ENCODE peak calls at places on chromosomes 3 and 15, in six cellular contexts. C is SHP77; Y is lung microvascular endothelial cell; W is anterior cingulate cortex; E is cardiac fibroblast; A is stimulated activated CD4-positive, alpha-beta T cell treated with anti-CD3 and anti-CD28 coated beads, Interleukin-15, amount 100 ng/mL, for 48 hours. X is an unnamed sample.

GRCh38 chr3:64674591-64675076 is 13.2 kb downstream of the ADAMTS9 start:
- DNase-seq in C (no peak), Y (no peak), W (no peak), E (peak), A (no peak), X (no peak)

GRCh38 chr3:37864904-37865303 is 3.2 kb downstream of the CTDSPL start:
- DNase-seq in C (no peak), Y (no peak), W (no peak), E (no peak), A (no peak), X (no peak)

GRCh38 chr3:177514341-177515193 is 317.3 kb upstream of the TBL1XR1 start:
- DNase-seq in C (no peak), Y (no peak), W (peak), E (no peak), A (no peak), X (no peak)

GRCh38 chr3:175857666-175858270 is 998.6 kb downstream of the NAALADL2 start:
- DNase-seq in C (no peak), Y (no peak), W (no peak), E (no peak), A (no peak), X (no peak)

GRCh38 chr3:138256022-138256421 is 68.9 kb downstream of the ARMC8 start:
- DNase-seq in C (no peak), Y (no peak), W (no peak), E (no peak), A (no peak), X (no peak)

GRCh38 chr3:14703128-14703750 is 28.3 kb downstream of the C3orf20 start:
- DNase-seq in C (no peak), Y (no peak), W (no peak), E (no peak), A (no peak), X (no peak)

GRCh38 chr3:197186887-197187588 is 111.4 kb downstream of the DLG1 start:
- DNase-seq in C (peak), Y (peak), W (no peak), E (peak), A (no peak), X (peak)

GRCh38 chr3:175149675-175150074 is 290.5 kb downstream of the NAALADL2 start:
- DNase-seq in C (peak), Y (peak), W (no peak), E (no peak), A (no peak), X (no peak)

GRCh38 chr3:145911016-145911415 is 250.0 kb downstream of the PLOD2 start:
- DNase-seq in C (no peak), Y (no peak), W (no peak), E (no peak), A (no peak), X (no peak)

GRCh38 chr3:133037440-133037839 is 751 bp upstream of the TMEM108 start:
- DNase-seq in C (no peak), Y (no peak), W (no peak), E (no peak), A (no peak), X (no peak)

GRCh38 chr3:194686816-194687637 is 1.3 kb downstream of the FAM43A start:
- DNase-seq in C (no peak), Y (peak), W (peak), E (peak), A (no peak), X (peak)

GRCh38 chr15:74613089-74613952 is 2.3 kb upstream of the CLK3 start:
- DNase-seq in C (no peak), Y (no peak), W (no peak), E (no peak), A (no peak), X (no peak)

GRCh38 chr3:149277338-149277813 is 55.7 kb upstream of the CP start:
- DNase-seq in C (peak), Y (peak), W (no peak), E (peak), A (no peak), X (peak)

GRCh38 chr15:82986442-82986780 is 401 bp downstream of the RAMAC start:
- DNase-seq in C (no peak), Y (peak), W (no peak), E (peak), A (peak), X (no peak)

GRCh38 chr3:185837409-185837808 is 12.6 kb upstream of the IGF2BP2 start:
- DNase-seq in C (no peak), Y (no peak), W (no peak), E (peak), A (no peak), X (no peak)

GRCh38 chr3:189726277-189726676 is 95.1 kb downstream of the TP63 start:
- DNase-seq in C (no peak), Y (no peak), W (no peak), E (no peak), A (no peak), X (no peak)

GRCh38 chr15:36358094-36358961 is 221.1 kb upstream of the CDIN1 start:
- DNase-seq in C (no peak), Y (peak), W (no peak), E (peak), A (no peak), X (peak)

GRCh38 chr15:80367094-80367493 is 37.1 kb upstream of the ARNT2 start:
- DNase-seq in C (peak), Y (no peak), W (no peak), E (peak), A (no peak), X (no peak)

GRCh38 chr15:98776607-98777281 is 128.4 kb downstream of the IGF1R start:
- DNase-seq in C (no peak), Y (no peak), W (no peak), E (peak), A (no peak), X (no peak)

GRCh38 chr3:171049831-171050444 is 23.4 kb upstream of the SLC2A2 start:
- DNase-seq in C (peak), Y (peak), W (peak), E (peak), A (peak), X (peak)

GRCh38 chr15:25682349-25682748 is 180.8 kb downstream of the ATP10A start:
- DNase-seq in C (no peak), Y (no peak), W (peak), E (no peak), A (no peak), X (no peak)

GRCh38 chr3:15330031-15330596 is 2.3 kb downstream of the SH3BP5 start:
- DNase-seq in C (no peak), Y (peak), W (no peak), E (peak), A (no peak), X (peak)

GRCh38 chr3:52393959-52394670 is 50.8 kb downstream of the SEMA3G start:
- DNase-seq in C (no peak), Y (no peak), W (no peak), E (no peak), A (no peak), X (no peak)

GRCh38 chr15:92421980-92422379 is 28.3 kb downstream of the ST8SIA2 start:
- DNase-seq in C (no peak), Y (no peak), W (no peak), E (no peak), A (no peak), X (peak)

GRCh38 chr3:24829011-24829581 is 334.4 kb upstream of the THRB start:
- DNase-seq in C (no peak), Y (peak), W (peak), E (no peak), A (no peak), X (peak)

GRCh38 chr3:82561759-82562158 is 800.3 kb upstream of the GBE1 start:
- DNase-seq in C (no peak), Y (no peak), W (no peak), E (no peak), A (no peak), X (no peak)

GRCh38 chr15:62775932-62776331 is 266.6 kb upstream of the TPM1 start:
- DNase-seq in C (no peak), Y (no peak), W (no peak), E (no peak), A (no peak), X (no peak)

GRCh38 chr3:59641169-59641914 is 591.5 kb upstream of the CFAP20DC start:
- DNase-seq in C (no peak), Y (no peak), W (peak), E (peak), A (no peak), X (no peak)

GRCh38 chr3:112629425-112629824 is 11.5 kb downstream of the CCDC80 start:
- DNase-seq in C (peak), Y (peak), W (peak), E (peak), A (no peak), X (peak)

GRCh38 chr3:157151151-157151550 is 8.8 kb downstream of the CCNL1 start:
- DNase-seq in C (no peak), Y (no peak), W (no peak), E (no peak), A (no peak), X (no peak)

GRCh38 chr3:9820543-9820942 is 10.5 kb downstream of the TTLL3 start:
- DNase-seq in C (no peak), Y (no peak), W (no peak), E (no peak), A (no peak), X (no peak)

GRCh38 chr3:60010778-60011177 is 961.0 kb upstream of the CFAP20DC start:
- DNase-seq in C (no peak), Y (no peak), W (no peak), E (no peak), A (peak), X (no peak)

GRCh38 chr3:128064962-128065361 is 12.7 kb downstream of the SEC61A1 start:
- DNase-seq in C (no peak), Y (no peak), W (no peak), E (no peak), A (no peak), X (no peak)

GRCh38 chr3:105847452-105847851 is 21.4 kb downstream of the CBLB start:
- DNase-seq in C (no peak), Y (no peak), W (no peak), E (no peak), A (no peak), X (no peak)